ENCODE peak calls at places on chromosome 3, in seven cellular contexts. A is GM12865, E is IMR-90, R is A172, F is NCI-H1417, U is left cardiac atrium, D is fibroblast of lung. T is an unnamed sample.

GRCh38 chr3:138901579-138901978 is 45.4 kb downstream of the FOXL2 start:
- DNase-seq in A (no peak), E (no peak), R (no peak), F (no peak), U (no peak), D (no peak), T (no peak)

GRCh38 chr3:143121240-143122088 is 1.9 kb downstream of the CHST2 start:
- DNase-seq in A (peak), E (peak), R (no peak), F (no peak), U (peak), D (peak), T (peak)

GRCh38 chr3:54951405-54951804 is 23.5 kb upstream of the LRTM1 start:
- DNase-seq in A (peak), E (peak), R (peak), F (peak), U (peak), D (peak), T (peak)

GRCh38 chr3:167867981-167868380 is 132.5 kb downstream of the SERPINI1 start:
- DNase-seq in A (no peak), E (no peak), R (no peak), F (no peak), U (no peak), D (no peak), T (no peak)

GRCh38 chr3:197353001-197353866 is 54.8 kb upstream of the DLG1 start:
- DNase-seq in A (no peak), E (no peak), R (no peak), F (no peak), U (no peak), D (peak), T (no peak)

GRCh38 chr3:153052096-153052460 is 109.9 kb upstream of the RAP2B start:
- DNase-seq in A (no peak), E (peak), R (peak), F (no peak), U (peak), D (peak), T (peak)

GRCh38 chr3:156978471-156978961 is 152.4 kb downstream of the LEKR1 start:
- DNase-seq in A (peak), E (peak), R (no peak), F (no peak), U (no peak), D (no peak), T (no peak)

GRCh38 chr3:115623414-115623868 is at the start of gene GAP43:
- DNase-seq in A (no peak), E (peak), R (peak), F (peak), U (peak), D (peak), T (peak)

GRCh38 chr3:57983734-57984518 is 24.3 kb upstream of the FLNB start:
- DNase-seq in A (peak), E (peak), R (peak), F (no peak), U (peak), D (peak), T (peak)

GRCh38 chr3:15538345-15538744 is 16.8 kb upstream of the COLQ start:
- DNase-seq in A (no peak), E (peak), R (no peak), F (no peak), U (no peak), D (no peak), T (no peak)

GRCh38 chr3:189419022-189419421 is 212.2 kb upstream of the TP63 start:
- DNase-seq in A (no peak), E (no peak), R (no peak), F (no peak), U (no peak), D (no peak), T (no peak)

GRCh38 chr3:126664591-126665214 is 9.8 kb upstream of the TXNRD3 start:
- DNase-seq in A (no peak), E (peak), R (no peak), F (no peak), U (no peak), D (peak), T (peak)

GRCh38 chr3:40970067-40970466 is 229.2 kb upstream of the CTNNB1 start:
- DNase-seq in A (peak), E (no peak), R (no peak), F (no peak), U (no peak), D (peak), T (peak)

GRCh38 chr3:136949708-136950107 is 8.1 kb upstream of the IL20RB start:
- DNase-seq in A (no peak), E (no peak), R (no peak), F (no peak), U (no peak), D (no peak), T (no peak)

GRCh38 chr3:110736332-110736731 is 335.3 kb upstream of the NECTIN3 start:
- DNase-seq in A (peak), E (no peak), R (no peak), F (no peak), U (no peak), D (no peak), T (no peak)

GRCh38 chr3:184317201-184317600 is 2.8 kb downstream of the EIF4G1 start:
- DNase-seq in A (no peak), E (no peak), R (no peak), F (no peak), U (no peak), D (no peak), T (no peak)

GRCh38 chr3:139505829-139506386 is 29.6 kb upstream of the RBP2 start:
- DNase-seq in A (no peak), E (no peak), R (no peak), F (no peak), U (no peak), D (no peak), T (no peak)

GRCh38 chr3:158713094-158713499 is 19.2 kb downstream of the RARRES1 start:
- DNase-seq in A (no peak), E (no peak), R (peak), F (no peak), U (peak), D (peak), T (peak)

GRCh38 chr3:136545664-136546266 is 206.4 kb downstream of the STAG1 start:
- DNase-seq in A (no peak), E (peak), R (no peak), F (no peak), U (no peak), D (no peak), T (peak)

GRCh38 chr3:58575986-58576652 is 1.1 kb downstream of the FAM107A start:
- DNase-seq in A (no peak), E (no peak), R (no peak), F (no peak), U (peak), D (no peak), T (no peak)

GRCh38 chr3:194395767-194396527 is 3.1 kb downstream of the GP5 start:
- DNase-seq in A (no peak), E (peak), R (no peak), F (no peak), U (peak), D (no peak), T (peak)

GRCh38 chr3:25493786-25494185 is 65.7 kb downstream of the RARB start:
- DNase-seq in A (no peak), E (peak), R (no peak), F (no peak), U (no peak), D (peak), T (no peak)

GRCh38 chr3:182450942-182451607 is 342.2 kb upstream of the ATP11B start:
- DNase-seq in A (no peak), E (no peak), R (no peak), F (no peak), U (no peak), D (no peak), T (no peak)

GRCh38 chr3:37836589-37836988 is 25.1 kb upstream of the CTDSPL start:
- DNase-seq in A (no peak), E (no peak), R (no peak), F (no peak), U (no peak), D (no peak), T (no peak)

GRCh38 chr3:100149713-100150112 is 35.4 kb upstream of the FILIP1L start:
- DNase-seq in A (no peak), E (no peak), R (no peak), F (no peak), U (no peak), D (no peak), T (no peak)

GRCh38 chr3:25573386-25574171 is 91.1 kb downstream of the TOP2B start:
- DNase-seq in A (no peak), E (peak), R (peak), F (no peak), U (no peak), D (peak), T (peak)

GRCh38 chr3:88195951-88196434 is 46.2 kb downstream of the C3orf38 start:
- DNase-seq in A (no peak), E (peak), R (peak), F (no peak), U (no peak), D (peak), T (peak)